ENCODE peak calls at places on chromosomes 13 and 19, in seven cellular contexts. N, Y, P, Z, V, K and Q are unnamed samples.

GRCh38 chr13:71643466-71643865 is 223.5 kb downstream of the DACH1 start:
- DNase-seq in V (no peak), P (no peak), K (no peak), Y (no peak), N (no peak), Z (no peak), Q (no peak)

GRCh38 chr13:73428137-73428536 is 369.3 kb downstream of the KLF5 start:
- DNase-seq in N (no peak), Y (no peak), P (no peak), Z (no peak), K (no peak), V (no peak), Q (no peak)

GRCh38 chr13:43054803-43055802 is 31.7 kb downstream of the DNAJC15 start:
- DNase-seq in P (no peak), Y (peak; percentile 75), K (no peak), Z (no peak), N (no peak), V (no peak), Q (no peak)

GRCh38 chr13:27264181-27264580 is 6.4 kb upstream of the RASL11A start:
- DNase-seq in Y (no peak), V (no peak), P (peak; percentile 30), K (no peak), Z (no peak), N (no peak), Q (no peak)

GRCh38 chr19:44611812-44612295 is 1.5 kb upstream of the IGSF23 start:
- DNase-seq in Z (no peak), V (no peak), Y (peak; percentile 82), N (no peak), K (no peak), P (no peak), Q (no peak)

GRCh38 chr19:56092685-56093631 is 28.1 kb downstream of the ZNF787 start:
- DNase-seq in N (no peak), K (no peak), Y (no peak), Z (no peak), P (no peak), V (no peak), Q (no peak)

GRCh38 chr13:99686944-99687382 is 185.7 kb downstream of the TM9SF2 start:
- DNase-seq in N (peak; percentile 84), V (no peak), P (no peak), K (no peak), Z (no peak), Y (no peak), Q (no peak)

GRCh38 chr13:36766295-36766694 is 52.7 kb upstream of the RFXAP start:
- DNase-seq in N (no peak), K (no peak), Y (peak; percentile 47), V (no peak), Z (no peak), P (no peak), Q (no peak)

GRCh38 chr13:74062933-74063332 is 71.3 kb downstream of the KLF12 start:
- DNase-seq in Y (no peak), V (no peak), P (no peak), N (no peak), K (peak; percentile 52), Z (peak; percentile 8), Q (no peak)

GRCh38 chr19:33399745-33400681 is 26.5 kb downstream of the CEBPG start:
- DNase-seq in P (peak; percentile 28), K (no peak), Z (peak; percentile 22), N (no peak), V (no peak), Y (no peak), Q (no peak)

GRCh38 chr13:42574011-42574410 is at the start of gene TNFSF11:
- DNase-seq in Y (no peak), V (no peak), N (no peak), P (peak; percentile 29), Z (peak; percentile 36), K (no peak), Q (peak; percentile 40)

GRCh38 chr13:105804561-105805190 is 730.8 kb downstream of the EFNB2 start:
- DNase-seq in V (no peak), P (no peak), K (no peak), N (no peak), Y (no peak), Z (no peak), Q (no peak)

GRCh38 chr13:110017379-110017778 is 231.0 kb upstream of the IRS2 start:
- DNase-seq in Z (no peak), V (no peak), P (no peak), K (no peak), N (peak; percentile 29), Y (no peak), Q (no peak)

GRCh38 chr19:778910-779653 is 18.2 kb upstream of the PTBP1 start:
- DNase-seq in Y (peak; percentile 81), V (no peak), N (no peak), P (no peak), K (no peak), Z (no peak), Q (no peak)

GRCh38 chr19:48935864-48936263 is 2.4 kb downstream of the DHDH start:
- DNase-seq in Y (no peak), Z (no peak), P (no peak), V (no peak), K (no peak), N (no peak), Q (no peak)

GRCh38 chr13:34459856-34460255 is 482.2 kb upstream of the NBEA start:
- DNase-seq in K (no peak), P (no peak), Y (no peak), Z (no peak), N (no peak), V (no peak), Q (no peak)

GRCh38 chr19:15529774-15530372 is 21.5 kb downstream of the CYP4F22 start:
- DNase-seq in Z (no peak), V (no peak), P (no peak), Y (no peak), N (no peak), K (no peak), Q (no peak)

GRCh38 chr19:33133438-33134031 is 1.6 kb downstream of the WDR88 start:
- DNase-seq in N (no peak), P (peak; percentile 91), V (no peak), K (no peak), Z (no peak), Y (peak; percentile 43), Q (no peak)

GRCh38 chr19:55831846-55832245 is at the start of gene NLRP11:
- DNase-seq in N (no peak), P (no peak), Y (no peak), Z (no peak), K (no peak), V (no peak), Q (no peak)

GRCh38 chr19:3950871-3951861 is 18.3 kb downstream of the NMRK2 start:
- DNase-seq in Z (no peak), P (no peak), N (no peak), K (no peak), V (peak; percentile 80), Y (no peak), Q (no peak)

GRCh38 chr13:73765651-73766384 is 368.4 kb downstream of the KLF12 start:
- DNase-seq in P (peak; percentile 59), Z (no peak), N (no peak), V (no peak), Y (peak; percentile 75), K (no peak), Q (no peak)

GRCh38 chr13:93882086-93882651 is 597.3 kb downstream of the DCT start:
- DNase-seq in P (no peak), Z (no peak), Y (no peak), N (no peak), V (no peak), K (no peak), Q (no peak)

GRCh38 chr19:39737351-39737750 is 478 bp downstream of the CLC start:
- DNase-seq in N (no peak), V (no peak), Y (no peak), K (no peak), P (no peak), Z (no peak), Q (no peak)

DNA sequence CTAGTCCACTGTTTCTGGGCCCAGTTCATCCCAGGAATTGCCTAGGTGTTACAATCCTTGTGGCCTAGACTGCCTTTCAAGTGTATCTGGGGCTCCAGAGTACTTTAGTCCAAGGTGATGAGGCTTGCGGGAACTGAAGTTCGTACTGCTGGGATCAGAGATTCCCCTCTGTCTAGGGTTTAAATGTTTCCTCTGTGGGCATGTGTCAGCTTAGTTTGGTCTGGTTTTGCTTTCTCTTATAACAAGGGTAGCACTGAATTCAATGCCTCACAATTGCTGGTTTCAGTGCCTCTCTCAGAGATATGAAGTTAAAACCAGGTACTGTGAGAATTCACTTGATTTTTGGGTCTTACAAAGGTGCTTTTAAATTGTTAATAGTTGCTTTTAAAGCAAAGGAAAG is 30.8 kb downstream of the RGCC start:
- DNase-seq in V (no peak), Z (no peak), K (no peak), P (no peak), Y (no peak), N (no peak), Q (no peak)
- TF ChIP-seq TAF1 in V (no peak), Z (no peak), K (no peak), P (no peak), Y (no peak), N (no peak), Q (no peak)

GRCh38 chr19:19656451-19657396 is 6.8 kb downstream of the ATP13A1 start:
- DNase-seq in P (peak; percentile 17), Y (no peak), N (no peak), K (no peak), Z (peak; percentile 17), V (no peak), Q (peak; percentile 23)

GRCh38 chr19:19655641-19656343 is 7.7 kb downstream of the ATP13A1 start:
- DNase-seq in V (no peak), K (no peak), P (peak; percentile 28), N (no peak), Y (no peak), Z (peak; percentile 6), Q (peak; percentile 19)

GRCh38 chr19:19659646-19660245 is 3.7 kb downstream of the ATP13A1 start:
- DNase-seq in P (no peak), V (no peak), Y (no peak), K (no peak), Z (no peak), N (no peak), Q (peak; percentile 3)

GRCh38 chr19:19655051-19655594 is 8.4 kb downstream of the ATP13A1 start:
- DNase-seq in Z (peak; percentile 10), N (no peak), Y (no peak), K (no peak), P (peak; percentile 19), V (no peak), Q (peak; percentile 18)

DNA sequence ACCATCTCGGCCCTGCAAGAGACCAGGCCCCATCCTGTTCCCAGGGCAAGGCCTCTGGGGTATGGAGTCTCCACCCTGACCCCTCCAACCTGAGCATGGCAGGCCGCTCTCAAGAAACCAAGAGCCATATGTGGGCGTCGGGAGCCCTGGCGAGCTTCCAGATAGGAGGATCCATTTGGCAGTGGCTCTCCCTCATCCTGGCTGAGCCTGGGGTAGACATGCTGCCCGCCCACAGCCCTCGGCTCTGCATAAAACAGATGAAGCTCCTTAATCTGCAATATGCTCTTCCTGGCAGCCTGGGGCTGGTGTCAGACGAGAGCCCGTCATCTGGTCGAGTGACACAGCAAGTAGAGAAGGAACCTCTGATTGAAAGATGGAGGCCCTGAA is 6.1 kb downstream of the ATP13A1 start:
- DNase-seq in Y (no peak), N (no peak), P (peak; percentile 54), V (no peak), K (no peak), Z (no peak), Q (peak; percentile 3)
- TF ChIP-seq TAF1 in Y (no peak), N (no peak), P (no peak), V (no peak), K (no peak), Z (no peak), Q (no peak)

GRCh38 chr19:46786236-46787039 is 2.0 kb downstream of the SLC1A5 start:
- DNase-seq in Y (peak; percentile 68), P (peak; percentile 86), V (peak; percentile 76), K (no peak), N (no peak), Z (peak; percentile 66), Q (peak; percentile 71)
- TF ChIP-seq TAF1 in Y (peak; percentile 56), P (peak; percentile 26), V (peak; percentile 82), K (no peak), N (no peak), Z (no peak), Q (no peak)

GRCh38 chr13:51818771-51819511 is 15.0 kb upstream of the DHRS12 start:
- DNase-seq in V (no peak), Z (no peak), Y (no peak), P (no peak), K (no peak), N (no peak), Q (no peak)
- TF ChIP-seq TAF1 in V (no peak), Z (no peak), Y (no peak), P (no peak), K (no peak), N (no peak), Q (no peak)